ENCODE peak calls at places on chromosomes 2 and 18, in four cellular contexts. One of them, this sample, is unnamed.

GRCh38 chr2:26561918-26562810 is 79.0 kb downstream of the CIB4 start:
- DNase-seq in choroid plexus epithelial cell: peak; percentile 5
- DNase-seq in IMR-90: no peak
- DNase-seq in Peyer's patch: no peak
- DNase-seq in this sample: peak; percentile 26

GRCh38 chr2:64311948-64312621 is 141.9 kb upstream of the LGALSL start:
- DNase-seq in choroid plexus epithelial cell: peak; percentile 96
- DNase-seq in Peyer's patch: peak; percentile 85
- DNase-seq in IMR-90: peak; percentile 78
- DNase-seq in this sample: peak; percentile 98

GRCh38 chr18:26863122-26863879 is 2.2 kb downstream of the AQP4 start:
- DNase-seq in IMR-90: no peak
- DNase-seq in choroid plexus epithelial cell: no peak
- DNase-seq in Peyer's patch: peak; percentile 66
- DNase-seq in this sample: no peak

GRCh38 chr2:16438571-16439294 is 226.9 kb downstream of the CYRIA start:
- DNase-seq in Peyer's patch: no peak
- DNase-seq in choroid plexus epithelial cell: no peak
- DNase-seq in IMR-90: no peak
- DNase-seq in this sample: no peak

GRCh38 chr2:102434655-102435381 is 11.9 kb downstream of the IL18RAP start:
- DNase-seq in choroid plexus epithelial cell: peak; percentile 14
- DNase-seq in IMR-90: no peak
- DNase-seq in Peyer's patch: no peak
- DNase-seq in this sample: no peak

GRCh38 chr18:25334588-25334987 is 17.4 kb downstream of the ZNF521 start:
- DNase-seq in choroid plexus epithelial cell: no peak
- DNase-seq in IMR-90: no peak
- DNase-seq in Peyer's patch: no peak
- DNase-seq in this sample: no peak

GRCh38 chr2:161428240-161428587 is 12.1 kb downstream of the TBR1 start:
- DNase-seq in choroid plexus epithelial cell: no peak
- DNase-seq in IMR-90: no peak
- DNase-seq in Peyer's patch: no peak
- DNase-seq in this sample: no peak

GRCh38 chr2:72988726-72989273 is 71.5 kb downstream of the EMX1 start:
- DNase-seq in Peyer's patch: peak; percentile 32
- DNase-seq in choroid plexus epithelial cell: no peak
- DNase-seq in IMR-90: no peak
- DNase-seq in this sample: no peak

GRCh38 chr2:221572821-221573429 is 821 bp upstream of the EPHA4 start:
- DNase-seq in Peyer's patch: peak; percentile 63
- DNase-seq in choroid plexus epithelial cell: peak; percentile 46
- DNase-seq in IMR-90: peak; percentile 47
- DNase-seq in this sample: peak; percentile 34

GRCh38 chr2:100691846-100692245 is 128.1 kb upstream of the NPAS2 start:
- DNase-seq in Peyer's patch: no peak
- DNase-seq in choroid plexus epithelial cell: no peak
- DNase-seq in IMR-90: no peak
- DNase-seq in this sample: no peak

GRCh38 chr2:102417946-102418345 is 5.0 kb upstream of the IL18RAP start:
- DNase-seq in choroid plexus epithelial cell: no peak
- DNase-seq in IMR-90: no peak
- DNase-seq in Peyer's patch: no peak
- DNase-seq in this sample: no peak

GRCh38 chr18:34039194-34039593 is 185.5 kb downstream of the NOL4 start:
- DNase-seq in Peyer's patch: no peak
- DNase-seq in choroid plexus epithelial cell: no peak
- DNase-seq in IMR-90: no peak
- DNase-seq in this sample: no peak

GRCh38 chr18:74457743-74458465 is 796 bp upstream of the DIPK1C start:
- DNase-seq in Peyer's patch: no peak
- DNase-seq in choroid plexus epithelial cell: no peak
- DNase-seq in IMR-90: no peak
- DNase-seq in this sample: no peak

GRCh38 chr2:72367530-72368225 is 220.0 kb upstream of the CYP26B1 start:
- DNase-seq in choroid plexus epithelial cell: peak; percentile 98
- DNase-seq in Peyer's patch: no peak
- DNase-seq in IMR-90: peak; percentile 90
- DNase-seq in this sample: peak; percentile 96

GRCh38 chr18:43405097-43405496 is 127.8 kb upstream of the SYT4 start:
- DNase-seq in choroid plexus epithelial cell: no peak
- DNase-seq in IMR-90: no peak
- DNase-seq in Peyer's patch: no peak
- DNase-seq in this sample: peak; percentile 3

GRCh38 chr2:176595986-176596385 is 326.7 kb downstream of the MTX2 start:
- DNase-seq in Peyer's patch: no peak
- DNase-seq in choroid plexus epithelial cell: peak; percentile 56
- DNase-seq in IMR-90: peak; percentile 31
- DNase-seq in this sample: peak; percentile 33

GRCh38 chr2:43246641-43247040 is 20.2 kb upstream of the ZFP36L2 start:
- DNase-seq in IMR-90: no peak
- DNase-seq in choroid plexus epithelial cell: no peak
- DNase-seq in Peyer's patch: no peak
- DNase-seq in this sample: peak; percentile 26

GRCh38 chr2:207772081-207772843 is 2.6 kb upstream of the FZD5 start:
- DNase-seq in choroid plexus epithelial cell: no peak
- DNase-seq in IMR-90: no peak
- DNase-seq in Peyer's patch: no peak
- DNase-seq in this sample: peak; percentile 52

GRCh38 chr2:43472527-43473194 is 123.2 kb downstream of the THADA start:
- DNase-seq in IMR-90: peak; percentile 61
- DNase-seq in choroid plexus epithelial cell: no peak
- DNase-seq in Peyer's patch: no peak
- DNase-seq in this sample: no peak

GRCh38 chr2:108987111-108987510 is 1.9 kb downstream of the EDAR start:
- DNase-seq in choroid plexus epithelial cell: no peak
- DNase-seq in Peyer's patch: no peak
- DNase-seq in IMR-90: no peak
- DNase-seq in this sample: no peak

GRCh38 chr2:133240505-133241230 is 327.6 kb downstream of the NCKAP5 start:
- DNase-seq in choroid plexus epithelial cell: peak; percentile 3
- DNase-seq in IMR-90: peak; percentile 16
- DNase-seq in Peyer's patch: no peak
- DNase-seq in this sample: no peak

GRCh38 chr2:95025406-95026319 is at the start of gene MAL:
- DNase-seq in Peyer's patch: peak; percentile 58
- DNase-seq in choroid plexus epithelial cell: no peak
- DNase-seq in IMR-90: no peak
- DNase-seq in this sample: no peak

GRCh38 chr18:26493021-26493420 is 55.3 kb downstream of the KCTD1 start:
- DNase-seq in Peyer's patch: no peak
- DNase-seq in choroid plexus epithelial cell: no peak
- DNase-seq in IMR-90: peak; percentile 23
- DNase-seq in this sample: peak; percentile 17

GRCh38 chr2:134491796-134492441 is 226.9 kb downstream of the TMEM163 start:
- DNase-seq in IMR-90: no peak
- DNase-seq in choroid plexus epithelial cell: no peak
- DNase-seq in Peyer's patch: no peak
- DNase-seq in this sample: no peak

GRCh38 chr2:23487735-23488492 is 102.9 kb downstream of the KLHL29 start:
- DNase-seq in IMR-90: peak; percentile 83
- DNase-seq in choroid plexus epithelial cell: peak; percentile 82
- DNase-seq in Peyer's patch: no peak
- DNase-seq in this sample: peak; percentile 21

GRCh38 chr18:49135871-49136270 is 185.1 kb upstream of the SMAD7 start:
- DNase-seq in Peyer's patch: no peak
- DNase-seq in IMR-90: peak; percentile 56
- DNase-seq in choroid plexus epithelial cell: peak; percentile 56
- DNase-seq in this sample: peak; percentile 36

GRCh38 chr2:100606740-100607343 is 44.0 kb downstream of the PDCL3 start:
- DNase-seq in choroid plexus epithelial cell: peak; percentile 66
- DNase-seq in IMR-90: peak; percentile 46
- DNase-seq in Peyer's patch: peak; percentile 57
- DNase-seq in this sample: peak; percentile 59

GRCh38 chr2:223930002-223930976 is 14.8 kb downstream of the WDFY1 start:
- DNase-seq in IMR-90: peak; percentile 76
- DNase-seq in Peyer's patch: peak; percentile 60
- DNase-seq in choroid plexus epithelial cell: peak; percentile 57
- DNase-seq in this sample: no peak

GRCh38 chr18:31419457-31419932 is 28.0 kb upstream of the DSG3 start:
- DNase-seq in IMR-90: no peak
- DNase-seq in Peyer's patch: no peak
- DNase-seq in choroid plexus epithelial cell: no peak
- DNase-seq in this sample: no peak

GRCh38 chr2:9473985-9474360 is 378 bp upstream of the IAH1 start:
- DNase-seq in Peyer's patch: peak; percentile 83
- DNase-seq in choroid plexus epithelial cell: peak; percentile 48
- DNase-seq in IMR-90: no peak
- DNase-seq in this sample: peak; percentile 29

GRCh38 chr2:144515425-144515693 is 4.6 kb downstream of the ZEB2 start:
- DNase-seq in IMR-90: peak; percentile 59
- DNase-seq in choroid plexus epithelial cell: no peak
- DNase-seq in Peyer's patch: no peak
- DNase-seq in this sample: no peak

GRCh38 chr2:144511945-144512344 is 8.0 kb downstream of the ZEB2 start:
- DNase-seq in choroid plexus epithelial cell: no peak
- DNase-seq in IMR-90: no peak
- DNase-seq in Peyer's patch: no peak
- DNase-seq in this sample: no peak

GRCh38 chr2:144511222-144511855 is 8.6 kb downstream of the ZEB2 start:
- DNase-seq in Peyer's patch: no peak
- DNase-seq in choroid plexus epithelial cell: no peak
- DNase-seq in IMR-90: no peak
- DNase-seq in this sample: no peak

GRCh38 chr2:144514731-144515424 is 5.0 kb downstream of the ZEB2 start:
- DNase-seq in choroid plexus epithelial cell: no peak
- DNase-seq in IMR-90: no peak
- DNase-seq in Peyer's patch: no peak
- DNase-seq in this sample: no peak

DNA sequence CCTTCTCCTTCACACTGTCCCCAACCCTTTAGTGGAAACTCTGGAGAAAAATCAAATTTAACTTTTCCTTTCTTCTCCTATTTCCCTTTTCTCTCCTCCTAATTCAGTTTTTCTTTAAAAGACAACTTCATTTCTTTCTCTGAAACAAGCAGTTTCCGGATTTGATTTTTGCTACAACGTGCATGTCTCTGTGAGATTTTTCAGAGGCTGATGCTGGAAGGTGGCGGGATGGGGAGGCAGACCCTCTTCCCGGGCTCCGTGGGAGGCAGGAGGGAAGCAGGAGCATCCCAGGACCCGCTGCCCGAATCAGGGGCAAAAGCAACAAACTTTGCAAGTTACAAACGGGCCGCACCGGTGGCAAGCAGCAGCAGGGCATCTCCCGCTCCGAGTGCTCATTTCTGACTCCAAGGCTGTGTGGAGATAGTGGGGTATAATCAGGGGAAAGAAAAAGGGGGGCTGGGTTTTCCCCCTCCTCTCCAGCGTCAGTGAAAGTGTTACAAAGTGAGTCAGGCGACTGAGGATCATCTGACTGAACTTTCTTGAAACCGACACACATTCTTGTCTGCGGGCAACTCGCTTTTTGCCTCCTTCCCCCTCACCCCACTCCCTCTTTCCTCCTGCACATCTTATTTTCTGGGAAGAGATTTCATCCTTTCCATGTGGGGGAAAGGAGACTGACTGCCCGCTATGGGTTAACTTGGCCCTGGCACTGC is 6.4 kb downstream of the ZEB2 start:
- DNase-seq in IMR-90: peak; percentile 81
- DNase-seq in choroid plexus epithelial cell: peak; percentile 78
- DNase-seq in Peyer's patch: no peak
- DNase-seq in this sample: peak; percentile 80
- H3K4me3 ChIP-seq in IMR-90: peak overlapping the region; percentile 22
- H3K4me3 ChIP-seq in choroid plexus epithelial cell: peak overlapping the region; percentile 26
- H3K4me3 ChIP-seq in Peyer's patch: peak overlapping the region; percentile 39
- H3K4me3 ChIP-seq in this sample: peak overlapping the region; percentile 86

DNA sequence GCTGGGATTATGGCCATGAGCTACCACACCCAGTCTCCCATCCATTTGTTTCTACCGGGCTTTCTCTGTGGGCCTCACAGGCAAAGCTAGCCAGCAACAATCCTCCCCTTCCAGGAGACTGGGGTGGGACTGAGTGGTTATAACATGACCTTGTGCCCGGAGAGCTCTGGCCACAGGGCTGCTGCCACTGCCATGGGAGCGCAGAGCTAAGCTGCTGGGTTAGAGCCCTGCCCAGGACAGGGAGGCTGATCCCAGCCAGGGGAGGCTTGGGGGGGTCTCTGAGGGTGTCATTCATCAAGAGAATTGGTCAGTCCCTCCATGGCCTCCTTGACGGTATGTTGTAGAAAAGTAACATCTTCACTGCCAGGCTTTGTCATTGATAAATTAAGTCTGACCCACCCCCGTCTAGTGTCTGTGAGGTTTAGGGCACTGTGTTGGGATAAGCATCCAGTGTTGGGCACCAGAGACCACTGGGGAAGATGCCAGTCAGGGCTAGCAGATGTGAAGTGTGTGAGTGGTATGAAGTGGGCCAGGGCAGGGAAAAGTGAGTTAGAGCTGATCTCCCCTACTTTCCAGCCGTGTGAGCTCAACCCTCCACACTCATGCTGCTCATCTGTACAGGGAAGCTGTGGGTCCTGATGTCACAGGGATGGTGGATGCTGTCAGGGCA is 368.3 kb upstream of the HS6ST1 start:
- DNase-seq in choroid plexus epithelial cell: no peak
- DNase-seq in Peyer's patch: no peak
- DNase-seq in IMR-90: no peak
- DNase-seq in this sample: no peak
- H3K4me3 ChIP-seq in choroid plexus epithelial cell: no peak overlapping the region
- H3K4me3 ChIP-seq in Peyer's patch: no peak overlapping the region
- H3K4me3 ChIP-seq in IMR-90: no peak overlapping the region
- H3K4me3 ChIP-seq in this sample: no peak overlapping the region

GRCh38 chr2:70089946-70090523 is 2.8 kb downstream of the PCBP1 start:
- DNase-seq in Peyer's patch: peak; percentile 29
- DNase-seq in IMR-90: no peak
- DNase-seq in choroid plexus epithelial cell: no peak
- DNase-seq in this sample: peak; percentile 31

GRCh38 chr2:70089220-70089945 is 2.1 kb downstream of the PCBP1 start:
- DNase-seq in Peyer's patch: peak; percentile 54
- DNase-seq in IMR-90: no peak
- DNase-seq in choroid plexus epithelial cell: peak; percentile 42
- DNase-seq in this sample: peak; percentile 27

GRCh38 chr2:70091816-70092215 is 4.5 kb downstream of the PCBP1 start:
- DNase-seq in Peyer's patch: peak; percentile 31
- DNase-seq in IMR-90: no peak
- DNase-seq in choroid plexus epithelial cell: no peak
- DNase-seq in this sample: no peak

GRCh38 chr2:70091364-70091763 is 4.1 kb downstream of the PCBP1 start:
- DNase-seq in choroid plexus epithelial cell: no peak
- DNase-seq in IMR-90: no peak
- DNase-seq in Peyer's patch: no peak
- DNase-seq in this sample: no peak

GRCh38 chr2:70090706-70091334 is 3.5 kb downstream of the PCBP1 start:
- DNase-seq in IMR-90: no peak
- DNase-seq in Peyer's patch: peak; percentile 39
- DNase-seq in choroid plexus epithelial cell: no peak
- DNase-seq in this sample: no peak
- H3K4me3 ChIP-seq in IMR-90: no peak overlapping the region
- H3K4me3 ChIP-seq in Peyer's patch: no peak overlapping the region
- H3K4me3 ChIP-seq in choroid plexus epithelial cell: no peak overlapping the region
- H3K4me3 ChIP-seq in this sample: no peak overlapping the region

DNA sequence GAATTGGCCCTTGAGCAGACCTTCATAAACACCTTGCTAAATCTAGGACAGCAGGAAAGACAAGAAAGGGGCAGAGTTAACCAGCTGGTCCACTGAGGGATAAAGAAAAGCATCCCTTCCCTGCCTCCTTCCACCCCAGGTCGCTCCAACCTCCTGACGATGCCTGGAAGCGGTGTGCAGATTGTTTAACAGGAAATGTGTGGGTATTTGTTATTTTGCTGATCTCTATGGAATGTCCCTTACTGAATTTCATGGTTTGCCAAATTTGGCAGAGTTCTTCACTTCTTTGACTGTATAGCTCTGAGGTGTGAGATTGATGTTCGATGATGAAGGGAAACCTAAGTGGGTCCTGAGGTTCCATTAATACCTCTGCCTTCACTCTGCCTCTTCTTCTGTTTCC is 72.9 kb downstream of the MAP3K20 start:
- DNase-seq in IMR-90: peak; percentile 23
- DNase-seq in Peyer's patch: no peak
- DNase-seq in choroid plexus epithelial cell: peak; percentile 57
- DNase-seq in this sample: peak; percentile 44
- H3K4me3 ChIP-seq in IMR-90: no peak overlapping the region
- H3K4me3 ChIP-seq in Peyer's patch: no peak overlapping the region
- H3K4me3 ChIP-seq in choroid plexus epithelial cell: no peak overlapping the region
- H3K4me3 ChIP-seq in this sample: no peak overlapping the region

This sample was measured in fibroblast of pulmonary artery.